ENCODE peak calls at places on chromosomes 16 and 17, in five cellular contexts. J, A, M, X and K are unnamed samples.

GRCh38 chr16:30902070-30902972 is 5.9 kb downstream of the CTF1 start:
- DNase-seq in J (peak; percentile 60), A (peak; percentile 58), M (peak; percentile 70), X (peak; percentile 42), K (peak; percentile 81)

GRCh38 chr17:63640038-63640437 is 17.8 kb downstream of the MAP3K3 start:
- DNase-seq in J (no peak), A (no peak), M (no peak), X (no peak), K (no peak)

GRCh38 chr17:44733753-44734152 is 25.0 kb upstream of the ADAM11 start:
- DNase-seq in J (no peak), A (no peak), M (no peak), X (no peak), K (no peak)

GRCh38 chr16:49468611-49469322 is 95.2 kb downstream of the C16orf78 start:
- DNase-seq in J (no peak), A (no peak), M (no peak), X (no peak), K (peak; percentile 31)

GRCh38 chr16:85046957-85047866 is 19.6 kb downstream of the KIAA0513 start:
- DNase-seq in J (no peak), A (no peak), M (peak; percentile 77), X (no peak), K (peak; percentile 37)

GRCh38 chr16:337437-337836 is 15.1 kb downstream of the AXIN1 start:
- DNase-seq in J (no peak), A (no peak), M (no peak), X (no peak), K (no peak)

GRCh38 chr16:74607967-74608356 is 1.0 kb upstream of the GLG1 start:
- DNase-seq in J (peak; percentile 41), A (no peak), M (no peak), X (no peak), K (no peak)

GRCh38 chr16:66454751-66455150 is 27.7 kb downstream of the BEAN1 start:
- DNase-seq in J (no peak), A (no peak), M (no peak), X (no peak), K (no peak)

GRCh38 chr17:33941744-33942143 is 313.3 kb upstream of the CCL2 start:
- DNase-seq in J (no peak), A (no peak), M (no peak), X (no peak), K (no peak)

GRCh38 chr16:62035115-62036092 is 834 bp downstream of the CDH8 start:
- DNase-seq in J (no peak), A (no peak), M (no peak), X (no peak), K (no peak)

GRCh38 chr17:32259596-32259995 is 6.0 kb upstream of the RHBDL3 start:
- DNase-seq in J (peak; percentile 75), A (no peak), M (no peak), X (no peak), K (no peak)

GRCh38 chr17:71667661-71668060 is 453.2 kb upstream of the SOX9 start:
- DNase-seq in J (no peak), A (no peak), M (no peak), X (no peak), K (no peak)

GRCh38 chr17:67492251-67492740 is 115.2 kb downstream of the PITPNC1 start:
- DNase-seq in J (no peak), A (no peak), M (no peak), X (no peak), K (no peak)

GRCh38 chr17:81412490-81413093 is 17.3 kb downstream of the BAHCC1 start:
- DNase-seq in J (no peak), A (peak; percentile 46), M (no peak), X (peak; percentile 30), K (no peak)

GRCh38 chr16:85370881-85371651 is 242.1 kb upstream of the GSE1 start:
- DNase-seq in J (peak; percentile 36), A (no peak), M (peak; percentile 83), X (no peak), K (no peak)

GRCh38 chr16:79895917-79896203 is 295.3 kb upstream of the MAF start:
- DNase-seq in J (no peak), A (no peak), M (no peak), X (no peak), K (no peak)

GRCh38 chr16:12113581-12114375 is 137.2 kb downstream of the SNX29 start:
- DNase-seq in J (no peak), A (no peak), M (no peak), X (no peak), K (no peak)

GRCh38 chr17:9432867-9433495 is 142.6 kb downstream of the STX8 start:
- DNase-seq in J (peak; percentile 29), A (peak; percentile 31), M (no peak), X (no peak), K (no peak)

GRCh38 chr17:15659236-15659635 is 24.9 kb downstream of the TRIM16 start:
- DNase-seq in J (no peak), A (no peak), M (no peak), X (no peak), K (no peak)

GRCh38 chr16:69188716-69189115 is 1.8 kb downstream of the SNTB2 start:
- DNase-seq in J (no peak), A (no peak), M (no peak), X (no peak), K (no peak)

GRCh38 chr17:46003907-46004748 is 5.1 kb downstream of the STH start:
- DNase-seq in J (peak; percentile 11), A (no peak), M (peak; percentile 69), X (no peak), K (peak; percentile 76)

GRCh38 chr17:156946-157345 is 19.6 kb downstream of the SCGB1C2 start:
- DNase-seq in J (no peak), A (no peak), M (no peak), X (no peak), K (no peak)

GRCh38 chr16:73206306-73206705 is 158.4 kb upstream of the ZFHX3 start:
- DNase-seq in J (no peak), A (no peak), M (no peak), X (no peak), K (no peak)

GRCh38 chr16:54821731-54822130 is 108.9 kb upstream of the IRX5 start:
- DNase-seq in J (no peak), A (no peak), M (no peak), X (no peak), K (no peak)

GRCh38 chr16:28182183-28182582 is 29.6 kb downstream of the XPO6 start:
- DNase-seq in J (peak; percentile 36), A (peak; percentile 33), M (no peak), X (no peak), K (no peak)
- H3K4me3 ChIP-seq in J (no peak overlapping the region), A (no peak overlapping the region), M (no peak overlapping the region), X (no peak overlapping the region), K (no peak overlapping the region)

DNA sequence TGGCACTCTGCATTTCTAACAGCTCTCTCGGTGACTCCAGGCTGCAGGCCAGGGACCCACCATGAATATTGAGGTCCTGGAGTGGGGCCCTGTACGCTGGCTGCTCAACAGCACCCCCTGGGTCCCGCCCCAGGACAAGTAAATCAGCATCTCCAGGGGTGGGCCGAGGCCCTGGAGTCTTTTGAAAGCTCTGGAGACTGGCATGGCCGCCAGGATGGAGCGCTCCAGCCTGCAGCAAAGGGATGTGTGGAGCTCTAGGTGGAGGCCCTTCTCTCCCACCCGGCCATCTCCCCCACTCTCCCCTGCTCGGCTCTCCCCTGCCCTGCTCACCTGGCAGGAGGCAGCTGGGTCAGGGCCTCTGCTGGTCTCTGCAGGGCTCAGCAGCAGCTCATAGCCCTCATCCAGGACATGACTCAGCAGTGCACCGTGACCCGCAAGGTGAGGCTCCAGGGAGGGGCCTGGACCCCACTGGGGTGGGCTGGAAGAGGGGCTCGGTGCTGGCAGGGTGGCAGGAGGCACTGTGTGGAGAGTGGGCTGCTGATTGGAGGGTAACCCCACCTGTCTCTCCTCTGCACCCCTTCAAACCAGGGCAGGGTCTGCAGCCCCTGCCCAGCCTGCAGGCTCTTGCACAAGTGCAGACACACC is 16.6 kb downstream of the SGSH start:
- DNase-seq in J (no peak), A (no peak), M (no peak), X (no peak), K (no peak)
- H3K4me3 ChIP-seq in J (no peak overlapping the region), A (no peak overlapping the region), M (no peak overlapping the region), X (no peak overlapping the region), K (no peak overlapping the region)

DNA sequence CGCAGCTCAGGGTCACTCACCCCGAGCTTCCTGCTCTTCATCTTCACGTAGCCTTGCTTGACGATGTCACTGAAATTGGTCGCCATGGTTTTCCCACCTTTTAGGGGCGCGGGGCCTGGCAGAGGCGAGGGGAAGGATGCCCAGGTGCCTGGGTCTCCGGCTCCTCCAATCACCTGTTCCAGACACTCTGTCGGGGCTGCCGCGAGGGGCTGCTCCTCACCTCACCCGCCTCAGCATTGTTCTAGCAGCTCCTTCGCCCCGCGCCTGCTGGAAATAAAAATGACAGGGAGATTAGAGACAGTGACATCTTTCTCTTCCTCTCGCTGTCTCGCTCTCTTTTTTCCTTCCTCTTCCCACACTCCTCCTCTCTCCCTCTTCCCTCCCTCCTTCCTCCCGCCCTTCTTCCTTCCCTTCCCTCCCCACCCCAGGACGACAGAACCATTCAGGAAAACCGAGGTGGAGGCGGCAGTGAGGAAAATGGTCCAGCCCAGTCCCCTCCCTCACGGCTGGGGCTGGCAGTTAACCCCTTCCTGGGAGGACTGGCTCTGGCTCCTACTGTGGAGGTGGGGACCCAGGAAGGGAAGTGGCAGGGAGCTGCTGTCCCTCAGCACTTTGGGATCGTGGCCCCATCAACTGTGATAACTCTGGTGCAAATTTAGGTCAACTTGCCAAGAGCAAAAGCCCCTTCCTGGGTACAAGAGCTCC is 6.7 kb downstream of the DOK4 start:
- DNase-seq in J (peak; percentile 56), A (no peak), M (peak; percentile 80), X (no peak), K (no peak)
- H3K4me3 ChIP-seq in J (peak overlapping the region; percentile 55), A (no peak overlapping the region), M (no peak overlapping the region), X (peak overlapping the region; percentile 58), K (peak overlapping the region; percentile 41)

GRCh38 chr17:58338907-58339774 is 10.5 kb upstream of the TSPOAP1 start:
- DNase-seq in J (peak; percentile 70), A (peak; percentile 96), M (peak; percentile 63), X (peak; percentile 86), K (peak; percentile 75)

GRCh38 chr17:58339775-58340622 is 11.4 kb upstream of the TSPOAP1 start:
- DNase-seq in J (no peak), A (peak; percentile 76), M (no peak), X (no peak), K (no peak)

GRCh38 chr17:58337126-58337599 is 8.6 kb upstream of the TSPOAP1 start:
- DNase-seq in J (no peak), A (peak; percentile 88), M (no peak), X (peak; percentile 78), K (no peak)

GRCh38 chr17:58337600-58338453 is 9.2 kb upstream of the TSPOAP1 start:
- DNase-seq in J (peak; percentile 93), A (peak; percentile 99), M (peak; percentile 74), X (peak; percentile 94), K (peak; percentile 74)

DNA sequence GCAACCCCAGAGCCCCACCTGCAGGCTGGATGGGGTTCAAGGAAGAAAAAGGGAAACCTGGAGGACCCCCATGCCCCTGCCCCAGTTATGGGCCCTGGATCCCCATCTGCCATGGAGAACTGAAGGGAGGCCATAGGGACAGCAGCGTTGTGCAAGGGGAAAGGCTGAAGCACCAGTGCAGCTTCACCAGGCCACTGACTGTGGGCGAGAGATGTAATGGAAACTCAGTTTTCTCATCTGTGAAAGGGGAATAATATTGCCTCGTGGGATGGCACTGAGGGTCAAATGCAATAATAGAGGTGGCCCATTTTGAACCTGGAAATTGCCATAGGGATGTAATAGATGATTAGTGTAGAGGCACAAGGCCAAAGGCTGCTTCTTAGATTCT is 9.9 kb upstream of the TSPOAP1 start:
- DNase-seq in J (no peak), A (no peak), M (no peak), X (no peak), K (no peak)
- H3K4me3 ChIP-seq in J (no peak overlapping the region), A (peak overlapping the region; percentile 94), M (no peak overlapping the region), X (peak overlapping the region; percentile 30), K (no peak overlapping the region)